ENCODE peak calls at places on chromosomes 1 and 21, in ten cellular contexts. Q, L, V, S, D, U, P, A, M and J are unnamed samples.

GRCh38 chr1:60541831-60542532 is 468.4 kb upstream of the C1orf87 start:
- DNase-seq in L (no peak), U (no peak), P (no peak), D (no peak), Q (no peak), S (no peak), A (no peak), M (no peak), V (no peak), J (no peak)

GRCh38 chr1:229567109-229567868 is 8.8 kb upstream of the ABCB10 start:
- DNase-seq in Q (no peak), V (no peak), S (no peak), L (no peak), M (no peak), D (no peak), P (no peak), A (no peak), U (no peak), J (no peak)

GRCh38 chr1:231359113-231359512 is 21.0 kb downstream of the SPRTN start:
- DNase-seq in P (no peak), Q (peak; percentile 84), A (no peak), L (no peak), S (no peak), V (no peak), U (no peak), M (no peak), D (no peak), J (peak; percentile 60)

GRCh38 chr1:196609114-196609737 is 986 bp upstream of the KCNT2 start:
- DNase-seq in V (peak; percentile 5), U (no peak), A (no peak), P (no peak), S (no peak), L (peak; percentile 22), Q (peak; percentile 10), D (peak; percentile 6), M (no peak), J (peak; percentile 45)

GRCh38 chr1:14949270-14949835 is 204.2 kb upstream of the TMEM51 start:
- DNase-seq in P (no peak), A (no peak), M (no peak), L (no peak), Q (no peak), V (no peak), U (no peak), S (no peak), D (no peak), J (no peak)

GRCh38 chr1:10610901-10611600 is 136.3 kb downstream of the PEX14 start:
- DNase-seq in A (no peak), P (no peak), L (no peak), S (no peak), V (no peak), U (no peak), Q (no peak), D (no peak), M (no peak), J (no peak)

GRCh38 chr21:29083306-29083705 is 9.9 kb upstream of the CCT8 start:
- DNase-seq in L (no peak), Q (no peak), P (no peak), D (no peak), U (no peak), V (no peak), S (no peak), M (no peak), A (no peak), J (no peak)

GRCh38 chr21:41411449-41412089 is 14.5 kb upstream of the MX1 start:
- DNase-seq in P (no peak), L (peak; percentile 24), V (no peak), M (no peak), U (no peak), D (no peak), A (no peak), Q (peak; percentile 14), S (peak; percentile 58), J (peak; percentile 43)

GRCh38 chr1:101311146-101311892 is 74.5 kb downstream of the S1PR1 start:
- DNase-seq in S (no peak), D (no peak), L (no peak), M (no peak), V (no peak), P (no peak), U (no peak), Q (no peak), A (no peak), J (no peak)

GRCh38 chr1:173255214-173255813 is 48.2 kb upstream of the TNFSF4 start:
- DNase-seq in A (no peak), L (peak; percentile 45), U (peak; percentile 12), P (no peak), M (no peak), V (peak; percentile 27), Q (peak; percentile 62), D (peak; percentile 26), S (no peak), J (peak; percentile 35)

GRCh38 chr1:56301791-56302190 is 277.6 kb downstream of the PLPP3 start:
- DNase-seq in L (no peak), Q (peak; percentile 5), M (no peak), V (no peak), S (no peak), D (no peak), A (no peak), U (no peak), P (no peak), J (peak; percentile 28)

GRCh38 chr1:173409613-173410012 is 67.5 kb upstream of the PRDX6 start:
- DNase-seq in Q (peak; percentile 25), V (no peak), S (no peak), A (peak; percentile 50), D (no peak), U (no peak), L (no peak), P (no peak), M (no peak), J (no peak)